ENCODE peak calls at places on chromosomes 3 and 15, in five cellular contexts. H is HCEC 1CT, F is iris pigment epithelial cell, D is progenitor cell of endocrine pancreas, P is sigmoid colon. T is an unnamed sample.

GRCh38 chr3:30633718-30634117 is 27.3 kb downstream of the TGFBR2 start:
- DNase-seq in H (no peak), F (no peak), D (no peak), P (no peak), T (no peak)

GRCh38 chr15:101427606-101428487 is 61.7 kb downstream of the PCSK6 start:
- DNase-seq in H (no peak), F (no peak), D (no peak), P (no peak), T (no peak)

GRCh38 chr3:145963111-145963510 is 197.9 kb downstream of the PLOD2 start:
- DNase-seq in H (no peak), F (no peak), D (no peak), P (no peak), T (no peak)

GRCh38 chr3:159114582-159114981 is 312.7 kb downstream of the MFSD1 start:
- DNase-seq in H (no peak), F (no peak), D (no peak), P (no peak), T (no peak)

GRCh38 chr3:146274833-146275232 is 23.9 kb upstream of the PLSCR4 start:
- DNase-seq in H (peak), F (peak), D (no peak), P (no peak), T (no peak)

GRCh38 chr3:149247929-149248691 is 26.5 kb upstream of the CP start:
- DNase-seq in H (peak), F (peak), D (no peak), P (no peak), T (no peak)

GRCh38 chr3:46965151-46965550 is 11.4 kb downstream of the CCDC12 start:
- DNase-seq in H (no peak), F (no peak), D (no peak), P (no peak), T (peak)

GRCh38 chr3:183149915-183150825 is 12.4 kb downstream of the LAMP3 start:
- DNase-seq in H (peak), F (peak), D (no peak), P (no peak), T (no peak)

GRCh38 chr3:106759686-106760085 is 617.6 kb upstream of the CCDC54 start:
- DNase-seq in H (peak), F (no peak), D (no peak), P (no peak), T (no peak)

GRCh38 chr15:83323296-83323711 is 38.8 kb upstream of the BNC1 start:
- DNase-seq in H (peak), F (peak), D (peak), P (no peak), T (no peak)

GRCh38 chr3:17006143-17006839 is 121.5 kb downstream of the PLCL2 start:
- DNase-seq in H (no peak), F (no peak), D (no peak), P (no peak), T (no peak)

GRCh38 chr3:90007786-90008499 is 900.5 kb downstream of the EPHA3 start:
- DNase-seq in H (peak), F (no peak), D (no peak), P (no peak), T (no peak)

GRCh38 chr15:89447676-89448075 is 48.7 kb downstream of the RHCG start:
- DNase-seq in H (no peak), F (no peak), D (no peak), P (no peak), T (no peak)

GRCh38 chr15:41001524-41001923 is 48.3 kb downstream of the CHAC1 start:
- DNase-seq in H (peak), F (peak), D (no peak), P (no peak), T (no peak)

GRCh38 chr3:5016218-5017161 is 37.3 kb downstream of the BHLHE40 start:
- DNase-seq in H (peak), F (peak), D (no peak), P (no peak), T (peak)

GRCh38 chr3:104825116-104825515 is 541.6 kb upstream of the ALCAM start:
- DNase-seq in H (no peak), F (peak), D (no peak), P (no peak), T (no peak)

GRCh38 chr3:11820540-11821041 is 26.1 kb downstream of the TAMM41 start:
- DNase-seq in H (peak), F (peak), D (no peak), P (no peak), T (no peak)

GRCh38 chr3:70871909-70872656 is 559.6 kb upstream of the MDFIC2 start:
- DNase-seq in H (peak), F (peak), D (no peak), P (no peak), T (no peak)

GRCh38 chr3:18740631-18741583 is 315.8 kb upstream of the SATB1 start:
- DNase-seq in H (no peak), F (no peak), D (no peak), P (no peak), T (peak)

GRCh38 chr3:121654493-121655385 is 6.0 kb downstream of the HCLS1 start:
- DNase-seq in H (no peak), F (no peak), D (no peak), P (no peak), T (no peak)

GRCh38 chr15:88987951-88988671 is 74.9 kb upstream of the MFGE8 start:
- DNase-seq in H (peak), F (no peak), D (no peak), P (no peak), T (no peak)

GRCh38 chr3:88230638-88231037 is 80.9 kb downstream of the C3orf38 start:
- DNase-seq in H (no peak), F (no peak), D (no peak), P (no peak), T (no peak)

GRCh38 chr3:194386066-194386465 is 13.0 kb downstream of the GP5 start:
- DNase-seq in H (no peak), F (no peak), D (no peak), P (no peak), T (no peak)

GRCh38 chr15:57697588-57697987 is 8.9 kb upstream of the POLR2M start:
- DNase-seq in H (peak), F (peak), D (no peak), P (no peak), T (no peak)

GRCh38 chr3:33717616-33717865 is 513 bp downstream of the CLASP2 start:
- DNase-seq in H (peak), F (no peak), D (peak), P (peak), T (peak)

GRCh38 chr15:96303503-96304054 is 26.9 kb upstream of the NR2F2 start:
- DNase-seq in H (no peak), F (no peak), D (no peak), P (no peak), T (no peak)

GRCh38 chr15:36601497-36601932 is 22.1 kb downstream of the CDIN1 start:
- DNase-seq in H (peak), F (peak), D (no peak), P (peak), T (no peak)

GRCh38 chr3:101193957-101194356 is 126.4 kb downstream of the IMPG2 start:
- DNase-seq in H (peak), F (peak), D (no peak), P (no peak), T (no peak)

GRCh38 chr3:105255351-105255750 is 111.4 kb upstream of the ALCAM start:
- DNase-seq in H (no peak), F (peak), D (no peak), P (no peak), T (no peak)

GRCh38 chr3:167829057-167829456 is 93.5 kb downstream of the SERPINI1 start:
- DNase-seq in H (no peak), F (no peak), D (no peak), P (no peak), T (no peak)

GRCh38 chr15:56653787-56654186 is 79.5 kb downstream of the ZNF280D start:
- DNase-seq in H (no peak), F (no peak), D (no peak), P (no peak), T (no peak)

GRCh38 chr3:128243602-128244504 is 90.6 kb downstream of the EEFSEC start:
- DNase-seq in H (no peak), F (no peak), D (no peak), P (no peak), T (no peak)

GRCh38 chr15:77015651-77016320 is 20.9 kb downstream of the PSTPIP1 start:
- DNase-seq in H (no peak), F (no peak), D (no peak), P (no peak), T (no peak)

GRCh38 chr3:58020740-58021071 is 12.5 kb downstream of the FLNB start:
- DNase-seq in H (no peak), F (no peak), D (no peak), P (no peak), T (no peak)

GRCh38 chr3:114644372-114644771 is 350.5 kb downstream of the TIGIT start:
- DNase-seq in H (peak), F (no peak), D (no peak), P (no peak), T (no peak)

T was measured in Peyer's patch.